ENCODE peak calls at places on chromosomes 4 and X, in five cellular contexts. E is SK-N-MC, L is ovary, J is aorta, M is Peyer's patch. S is an unnamed sample.

GRCh38 chr4:72378901-72379300 is 190.1 kb downstream of the ADAMTS3 start:
- DNase-seq in E (no peak), L (no peak), J (no peak), M (no peak), S (no peak)

GRCh38 chrX:140766024-140766611 is 56.6 kb downstream of the LINC00632 start:
- DNase-seq in E (peak; percentile 28), L (peak; percentile 15), J (peak; percentile 78), M (peak; percentile 70), S (no peak)

GRCh38 chr4:15913631-15913970 is 24.9 kb downstream of the FGFBP1 start:
- DNase-seq in E (no peak), L (no peak), J (no peak), M (no peak), S (no peak)

GRCh38 chr4:83276299-83277040 is 8.1 kb downstream of the COQ2 start:
- DNase-seq in E (no peak), L (no peak), J (no peak), M (no peak), S (no peak)

GRCh38 chrX:24100713-24101112 is 46.0 kb downstream of the EIF2S3 start:
- DNase-seq in E (no peak), L (no peak), J (no peak), M (no peak), S (no peak)

GRCh38 chr4:15130441-15130840 is 128.2 kb downstream of the CPEB2 start:
- DNase-seq in E (no peak), L (no peak), J (no peak), M (no peak), S (no peak)

GRCh38 chr4:153387981-153388380 is 43.5 kb downstream of the MND1 start:
- DNase-seq in E (no peak), L (no peak), J (no peak), M (no peak), S (no peak)

GRCh38 chrX:52995974-52996304 is 37.6 kb upstream of the FAM156A start:
- DNase-seq in E (no peak), L (no peak), J (no peak), M (no peak), S (no peak)

GRCh38 chr4:140037353-140038030 is 116.5 kb downstream of the MAML3 start:
- DNase-seq in E (no peak), L (no peak), J (no peak), M (no peak), S (no peak)

GRCh38 chrX:146278381-146278780 is 460.8 kb downstream of the SLITRK2 start:
- DNase-seq in E (no peak), L (no peak), J (no peak), M (no peak), S (no peak)

GRCh38 chrX:129957241-129958099 is 25.0 kb upstream of the BCORL1 start:
- DNase-seq in E (no peak), L (peak; percentile 59), J (peak; percentile 85), M (peak; percentile 88), S (no peak)

GRCh38 chr4:168885416-168885815 is 124.6 kb downstream of the CBR4 start:
- DNase-seq in E (no peak), L (no peak), J (no peak), M (no peak), S (no peak)

GRCh38 chrX:24493740-24494543 is 28.9 kb downstream of the PDK3 start:
- DNase-seq in E (no peak), L (no peak), J (no peak), M (no peak), S (no peak)

GRCh38 chrX:16444353-16444752 is 205.6 kb upstream of the S100G start:
- DNase-seq in E (no peak), L (no peak), J (no peak), M (no peak), S (no peak)

GRCh38 chrX:23616361-23616760 is 50.9 kb upstream of the PRDX4 start:
- DNase-seq in E (no peak), L (no peak), J (no peak), M (no peak), S (no peak)

GRCh38 chr4:126779001-126779400 is 853.8 kb upstream of the INTU start:
- DNase-seq in E (no peak), L (no peak), J (no peak), M (no peak), S (no peak)

GRCh38 chr4:126776361-126776760 is 856.4 kb upstream of the INTU start:
- DNase-seq in E (no peak), L (no peak), J (no peak), M (no peak), S (no peak)

GRCh38 chr4:126777649-126778048 is 855.1 kb upstream of the INTU start:
- DNase-seq in E (no peak), L (no peak), J (no peak), M (no peak), S (no peak)

GRCh38 chr4:126778348-126778747 is 854.4 kb upstream of the INTU start:
- DNase-seq in E (peak; percentile 50), L (no peak), J (no peak), M (no peak), S (no peak)

DNA sequence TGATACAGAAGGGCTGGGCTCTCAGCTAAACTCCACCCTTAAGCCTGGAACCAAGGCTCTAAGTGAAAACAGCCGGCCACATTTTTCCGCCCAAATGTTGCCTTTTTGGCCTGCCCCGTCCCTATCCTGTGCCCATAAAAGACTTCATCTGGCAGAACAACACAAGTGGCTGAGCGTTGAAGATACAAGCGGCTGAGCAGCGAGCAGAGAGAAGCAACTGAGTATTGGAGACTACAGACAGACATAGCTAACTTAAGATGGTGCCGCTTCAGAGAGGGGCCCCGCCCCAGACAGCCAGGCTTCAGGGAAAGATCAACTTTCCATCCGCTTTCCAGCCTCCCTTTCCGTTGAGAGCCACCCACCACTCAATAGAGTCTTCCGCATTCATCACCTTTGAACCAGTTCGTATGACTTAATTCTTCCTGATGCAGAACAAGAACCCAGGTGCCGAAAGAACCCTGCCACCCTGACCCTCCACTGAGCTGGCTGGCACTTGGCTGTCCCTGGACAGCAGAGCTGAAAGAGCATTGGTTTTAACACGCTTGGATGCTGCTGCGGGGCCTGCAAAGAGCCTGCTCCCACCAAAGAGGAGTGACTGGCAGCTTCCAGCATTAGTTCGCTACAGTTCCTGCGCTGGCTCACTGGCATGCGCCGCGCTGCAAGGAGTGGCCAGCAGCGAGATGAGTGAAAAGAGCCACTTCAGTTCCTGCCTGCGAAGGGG is 853.2 kb upstream of the INTU start:
- DNase-seq in E (no peak), L (no peak), J (peak; percentile 62), M (no peak), S (no peak)
- H3K27ac ChIP-seq in E (no peak overlapping the region), L (no peak overlapping the region), J (no peak overlapping the region), M (no peak overlapping the region), S (no peak overlapping the region)

DNA sequence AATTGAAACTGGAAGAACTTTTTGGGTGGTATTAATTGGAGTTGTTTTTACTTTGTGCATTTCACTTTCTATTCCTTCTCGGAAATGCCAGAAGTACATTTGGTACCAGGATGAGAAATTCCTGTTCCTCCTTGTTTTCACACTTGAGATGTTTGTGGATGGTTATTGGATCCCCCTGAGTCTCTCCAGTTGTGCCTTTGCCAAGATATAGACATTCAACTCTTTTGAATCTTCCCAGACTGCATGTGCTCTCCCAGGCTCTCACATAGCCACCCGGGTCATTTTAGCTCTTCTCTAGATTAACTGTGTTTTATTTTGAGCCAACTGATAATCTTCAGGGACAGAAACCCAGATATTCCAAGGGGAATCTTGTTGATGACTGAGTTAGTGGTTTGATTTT is 120.5 kb downstream of the AFF1 start:
- DNase-seq in E (no peak), L (no peak), J (no peak), M (no peak), S (no peak)
- H3K27ac ChIP-seq in E (no peak overlapping the region), L (peak overlapping the region; percentile 74), J (peak overlapping the region; percentile 76), M (peak overlapping the region; percentile 63), S (no peak overlapping the region)

DNA sequence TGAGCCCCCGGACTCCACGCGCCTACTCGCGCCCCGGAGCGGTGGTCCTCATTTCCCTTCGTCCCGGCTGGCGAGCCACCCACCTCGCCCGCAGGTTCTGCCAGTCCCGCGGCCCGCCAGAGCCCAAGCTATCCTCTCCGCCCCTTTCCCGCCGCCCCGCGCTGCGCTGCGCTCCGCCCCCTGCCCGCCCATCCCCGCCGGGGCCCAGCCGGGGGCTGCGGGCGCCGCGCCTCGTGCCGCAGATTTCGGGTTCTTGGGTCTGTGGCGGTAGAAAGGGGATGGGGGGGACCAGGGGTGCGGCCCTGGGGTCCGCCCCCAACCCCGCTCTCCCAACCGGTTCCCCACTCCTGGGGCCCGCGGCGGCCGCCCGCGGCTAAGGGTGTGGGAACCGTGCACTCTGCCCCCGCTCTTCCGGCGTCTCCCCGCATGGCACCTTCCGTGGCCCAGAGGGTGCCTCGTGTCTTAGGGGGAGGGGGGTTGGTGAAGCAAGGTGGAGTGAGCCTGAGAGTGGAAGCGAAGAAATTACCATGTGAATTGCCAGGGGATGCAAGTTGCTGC is 650.8 kb upstream of the DIPK2B start:
- DNase-seq in E (no peak), L (peak; percentile 20), J (no peak), M (peak; percentile 59), S (peak; percentile 57)
- H3K27ac ChIP-seq in E (peak overlapping the region; percentile 67), L (no peak overlapping the region), J (no peak overlapping the region), M (no peak overlapping the region), S (peak overlapping the region; percentile 86)

DNA sequence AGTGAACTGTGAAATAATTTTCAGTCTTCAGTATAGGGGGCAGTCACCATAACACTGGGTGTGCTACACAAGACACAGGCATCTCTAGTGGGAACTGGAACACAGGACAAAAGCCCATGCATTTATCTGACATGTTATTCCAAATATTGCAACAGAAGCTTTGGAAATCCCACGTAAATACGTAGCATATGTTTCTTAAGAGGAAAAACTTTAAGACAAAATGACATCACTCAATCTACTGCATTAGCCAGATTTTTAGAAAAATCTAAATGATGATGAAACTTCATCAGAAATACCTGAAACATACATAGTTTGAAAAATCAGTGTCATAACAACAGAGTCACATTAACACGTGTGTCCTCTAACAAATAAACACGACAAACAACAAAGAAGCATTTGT is 14.5 kb downstream of the SHISA3 start:
- DNase-seq in E (no peak), L (no peak), J (no peak), M (no peak), S (no peak)
- H3K27ac ChIP-seq in E (no peak overlapping the region), L (no peak overlapping the region), J (no peak overlapping the region), M (no peak overlapping the region), S (peak overlapping the region; percentile 70)

GRCh38 chr4:88017516-88018302 is 10.3 kb downstream of the PKD2 start:
- DNase-seq in E (no peak), L (no peak), J (no peak), M (no peak), S (no peak)
- H3K27ac ChIP-seq in E (peak overlapping the region; percentile 70), L (peak overlapping the region; percentile 76), J (peak overlapping the region; percentile 99), M (peak overlapping the region; percentile 84), S (peak overlapping the region; percentile 58)

GRCh38 chr4:25484243-25484721 is 107.2 kb downstream of the ANAPC4 start:
- DNase-seq in E (no peak), L (no peak), J (no peak), M (no peak), S (no peak)
- H3K27ac ChIP-seq in E (no peak overlapping the region), L (no peak overlapping the region), J (no peak overlapping the region), M (no peak overlapping the region), S (no peak overlapping the region)

GRCh38 chr4:128571747-128572146 is 237.8 kb upstream of the JADE1 start:
- DNase-seq in E (no peak), L (peak; percentile 66), J (no peak), M (peak; percentile 73), S (no peak)
- H3K27ac ChIP-seq in E (no peak overlapping the region), L (no peak overlapping the region), J (no peak overlapping the region), M (peak overlapping the region; percentile 60), S (peak overlapping the region; percentile 54)

DNA sequence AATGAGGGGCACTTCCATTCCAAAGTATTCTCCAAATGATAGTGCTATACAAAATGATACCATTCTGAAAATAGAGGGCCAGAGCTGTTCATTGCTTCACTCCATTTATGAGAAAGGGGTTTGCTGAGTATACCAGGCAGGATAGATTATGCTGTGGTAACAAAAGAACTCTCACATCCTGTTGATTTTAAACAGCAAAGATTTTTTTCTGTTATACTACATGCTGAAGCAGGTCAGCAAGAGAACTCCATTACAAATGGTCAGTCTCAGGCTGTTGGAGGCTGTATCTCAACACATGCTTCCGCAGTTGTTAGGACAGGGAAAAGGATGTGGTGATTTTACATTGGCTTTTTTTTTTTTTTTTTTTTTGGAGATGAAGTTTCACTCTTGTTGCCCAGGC is 13.7 kb upstream of the KLHL5 start:
- DNase-seq in E (no peak), L (no peak), J (no peak), M (no peak), S (no peak)
- H3K27ac ChIP-seq in E (no peak overlapping the region), L (no peak overlapping the region), J (no peak overlapping the region), M (no peak overlapping the region), S (peak overlapping the region; percentile 95)

S was measured in RWPE2.